ENCODE peak calls at places on chromosome 9, in five cellular contexts. One of them, this sample, is unnamed.

GRCh38 chr9:124708070-124708469 is 63.0 kb downstream of the NR6A1 start:
- DNase-seq in NB4: no peak
- DNase-seq in nephron progenitor cell: no peak
- DNase-seq in glutamatergic neuron: no peak
- DNase-seq in GM23338: no peak
- DNase-seq in this sample: no peak

GRCh38 chr9:96391021-96391765 is 7.7 kb upstream of the SLC35D2 start:
- DNase-seq in nephron progenitor cell: no peak
- DNase-seq in glutamatergic neuron: no peak
- DNase-seq in GM23338: no peak
- DNase-seq in NB4: no peak
- DNase-seq in this sample: no peak

GRCh38 chr9:5008206-5008605 is 23.1 kb downstream of the JAK2 start:
- DNase-seq in glutamatergic neuron: no peak
- DNase-seq in NB4: no peak
- DNase-seq in nephron progenitor cell: no peak
- DNase-seq in GM23338: no peak
- DNase-seq in this sample: no peak

GRCh38 chr9:36150529-36151305 is 14.2 kb downstream of the GLIPR2 start:
- DNase-seq in nephron progenitor cell: no peak
- DNase-seq in GM23338: no peak
- DNase-seq in glutamatergic neuron: no peak
- DNase-seq in NB4: peak
- DNase-seq in this sample: peak

GRCh38 chr9:120742951-120743416 is 28.7 kb upstream of the MEGF9 start:
- DNase-seq in GM23338: peak
- DNase-seq in nephron progenitor cell: peak
- DNase-seq in glutamatergic neuron: no peak
- DNase-seq in NB4: peak
- DNase-seq in this sample: peak

GRCh38 chr9:35826071-35826701 is 2.3 kb downstream of the FAM221B start:
- DNase-seq in GM23338: peak
- DNase-seq in glutamatergic neuron: no peak
- DNase-seq in nephron progenitor cell: no peak
- DNase-seq in NB4: peak
- DNase-seq in this sample: peak

GRCh38 chr9:120852240-120853018 is 9.7 kb upstream of the PSMD5 start:
- DNase-seq in GM23338: peak
- DNase-seq in nephron progenitor cell: no peak
- DNase-seq in NB4: no peak
- DNase-seq in glutamatergic neuron: no peak
- DNase-seq in this sample: no peak

GRCh38 chr9:14136646-14137370 is 177.1 kb downstream of the NFIB start:
- DNase-seq in NB4: no peak
- DNase-seq in glutamatergic neuron: no peak
- DNase-seq in GM23338: no peak
- DNase-seq in nephron progenitor cell: no peak
- DNase-seq in this sample: no peak

GRCh38 chr9:19485193-19485592 is 76.4 kb downstream of the ACER2 start:
- DNase-seq in GM23338: no peak
- DNase-seq in NB4: no peak
- DNase-seq in nephron progenitor cell: no peak
- DNase-seq in glutamatergic neuron: no peak
- DNase-seq in this sample: no peak

GRCh38 chr9:89427621-89428221 is 70.2 kb downstream of the SEMA4D start:
- DNase-seq in NB4: no peak
- DNase-seq in GM23338: no peak
- DNase-seq in glutamatergic neuron: no peak
- DNase-seq in nephron progenitor cell: no peak
- DNase-seq in this sample: no peak

GRCh38 chr9:111483419-111483861 is 743 bp downstream of the ECPAS start:
- DNase-seq in glutamatergic neuron: peak
- DNase-seq in nephron progenitor cell: no peak
- DNase-seq in GM23338: no peak
- DNase-seq in NB4: peak
- DNase-seq in this sample: no peak

GRCh38 chr9:135906291-135907005 is 898 bp downstream of the CAMSAP1 start:
- DNase-seq in GM23338: no peak
- DNase-seq in nephron progenitor cell: no peak
- DNase-seq in NB4: peak
- DNase-seq in glutamatergic neuron: peak
- DNase-seq in this sample: peak

GRCh38 chr9:81613002-81613750 is 76.2 kb downstream of the TLE1 start:
- DNase-seq in nephron progenitor cell: no peak
- DNase-seq in glutamatergic neuron: no peak
- DNase-seq in NB4: no peak
- DNase-seq in GM23338: no peak
- DNase-seq in this sample: peak

GRCh38 chr9:137697193-137697592 is 78.4 kb downstream of the EHMT1 start:
- DNase-seq in nephron progenitor cell: no peak
- DNase-seq in GM23338: no peak
- DNase-seq in glutamatergic neuron: no peak
- DNase-seq in NB4: no peak
- DNase-seq in this sample: no peak

DNA sequence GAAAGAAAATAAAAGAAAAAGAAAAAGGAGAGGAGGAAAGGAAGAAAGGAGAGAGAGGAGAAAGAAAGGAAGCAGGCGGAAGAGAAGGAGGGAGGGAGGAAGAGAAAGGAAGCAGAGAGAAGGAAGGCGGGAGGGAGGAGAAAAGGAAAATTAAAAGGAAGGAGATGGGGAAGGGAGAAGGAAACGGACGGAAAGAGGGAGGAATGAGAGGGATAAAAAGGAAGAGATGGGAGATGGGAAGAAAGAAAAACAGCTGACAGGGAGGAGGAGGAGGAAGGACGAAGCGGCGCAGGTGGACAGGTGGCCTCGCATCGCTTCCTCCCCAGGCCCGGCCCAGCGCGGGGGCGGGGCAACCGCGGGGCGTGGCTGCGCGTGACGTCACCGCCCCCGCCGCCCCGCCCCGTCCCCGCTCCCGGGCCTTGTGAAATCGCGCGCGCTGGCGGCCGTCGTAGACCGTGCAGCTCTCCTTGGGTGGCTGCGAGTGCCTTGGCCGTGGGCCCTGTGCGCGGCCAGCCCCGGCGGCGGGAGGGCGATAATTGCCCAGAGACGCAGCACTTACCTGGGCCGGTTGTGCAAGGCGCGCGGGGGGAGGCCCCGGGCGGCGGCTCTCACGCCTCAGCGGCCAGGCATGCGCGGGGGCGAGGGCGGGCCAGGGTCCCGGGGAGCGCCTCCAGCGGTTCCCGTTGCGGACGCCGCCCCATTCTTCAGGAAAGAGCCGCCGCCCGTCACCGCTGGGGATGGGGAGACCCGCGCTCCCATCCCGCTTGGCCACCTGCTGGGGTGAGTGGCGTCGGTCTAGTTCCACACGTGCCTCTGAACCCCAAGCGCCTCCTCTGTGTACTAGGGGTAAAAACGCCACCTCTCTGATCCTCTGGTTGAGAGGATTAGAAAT is 49.6 kb upstream of the FOXE1 start:
- DNase-seq in nephron progenitor cell: peak
- DNase-seq in NB4: peak
- DNase-seq in GM23338: peak
- DNase-seq in glutamatergic neuron: peak
- DNase-seq in this sample: peak
- TF ChIP-seq CTCF in nephron progenitor cell: no peak
- TF ChIP-seq CTCF in NB4: no peak
- TF ChIP-seq CTCF in GM23338: no peak
- TF ChIP-seq CTCF in glutamatergic neuron: no peak
- TF ChIP-seq CTCF in this sample: peak

DNA sequence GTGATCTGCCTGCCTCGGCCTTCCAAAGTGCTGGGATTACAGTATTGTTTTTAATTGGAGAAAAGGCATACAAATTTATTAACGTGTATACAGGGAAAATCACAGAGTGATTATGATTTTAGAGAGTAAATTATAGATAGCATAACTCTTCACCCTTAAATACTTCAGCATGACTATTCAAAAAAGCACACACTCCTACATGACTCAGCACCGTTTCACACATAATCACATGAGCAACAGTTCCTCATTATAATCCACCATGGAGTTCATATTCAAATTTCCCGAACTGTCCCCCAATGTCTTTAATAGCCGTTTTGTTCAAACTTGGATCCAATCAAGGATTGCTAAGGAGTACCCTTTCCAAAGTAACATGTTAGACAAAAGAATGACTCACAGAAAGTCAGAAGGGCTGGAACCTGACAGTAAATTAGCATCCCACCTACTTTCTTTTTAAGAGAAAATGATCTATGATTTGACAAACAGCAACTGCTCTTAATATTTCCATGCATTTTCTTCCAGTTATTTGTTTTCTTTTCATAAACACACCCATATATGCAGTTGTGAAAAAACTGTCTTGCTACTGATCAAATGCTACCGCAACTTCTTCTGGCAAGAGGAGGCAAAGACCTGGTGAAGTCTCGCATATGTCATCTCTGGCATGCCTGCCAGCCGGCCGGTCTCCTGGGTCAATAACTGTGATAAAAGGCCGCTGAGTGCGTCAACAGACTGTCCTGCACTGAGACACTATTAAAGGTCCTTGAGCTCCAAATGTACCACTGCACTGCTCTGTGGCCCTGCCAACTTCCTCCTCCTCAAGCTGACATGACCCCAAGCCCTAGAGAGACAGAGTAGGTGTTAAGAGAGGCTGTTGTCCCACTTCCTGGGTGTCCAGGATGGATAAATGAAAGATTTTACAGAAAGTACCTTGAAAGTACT is 31.9 kb downstream of the RAPGEF1 start:
- DNase-seq in glutamatergic neuron: no peak
- DNase-seq in nephron progenitor cell: no peak
- DNase-seq in NB4: peak
- DNase-seq in GM23338: no peak
- DNase-seq in this sample: peak
- TF ChIP-seq CTCF in glutamatergic neuron: no peak
- TF ChIP-seq CTCF in nephron progenitor cell: no peak
- TF ChIP-seq CTCF in NB4: no peak
- TF ChIP-seq CTCF in GM23338: no peak
- TF ChIP-seq CTCF in this sample: no peak

DNA sequence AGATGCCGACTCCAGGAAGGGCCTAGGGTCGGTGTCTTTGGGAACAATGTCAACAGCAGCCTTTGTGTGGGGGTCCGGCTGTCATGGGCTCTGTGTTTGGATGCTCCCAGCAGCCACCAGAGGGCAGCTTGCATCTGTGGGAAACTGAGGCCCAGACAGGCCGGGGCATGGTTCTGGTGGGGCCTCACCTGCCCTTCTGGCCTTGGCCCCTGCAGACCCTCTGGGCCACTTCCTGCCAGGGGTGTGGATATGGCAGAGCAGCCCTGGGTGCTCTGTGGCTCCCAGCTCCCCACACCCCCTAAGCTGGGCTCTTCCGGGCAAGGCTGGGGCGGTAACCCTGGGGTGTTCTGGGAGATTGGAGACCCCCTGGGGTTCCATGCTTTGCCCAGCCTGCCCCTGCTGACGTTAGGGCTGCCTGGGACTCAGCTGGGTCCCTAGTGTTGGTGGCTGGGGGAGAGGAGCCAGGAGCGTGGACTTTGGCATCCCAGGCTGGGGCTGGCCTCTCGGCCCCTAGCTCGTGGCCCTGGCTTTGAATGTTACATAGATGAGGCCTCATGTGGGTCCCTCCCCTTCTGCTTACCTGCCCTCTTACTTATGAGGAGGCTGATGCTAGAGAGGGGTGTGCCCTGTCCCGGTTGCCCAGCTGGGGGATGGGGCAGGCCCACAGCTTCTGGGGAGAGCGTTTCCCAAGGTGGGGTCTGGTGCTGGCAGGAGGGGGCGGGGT is 38.3 kb downstream of the RXRA start:
- DNase-seq in NB4: no peak
- DNase-seq in GM23338: no peak
- DNase-seq in nephron progenitor cell: no peak
- DNase-seq in glutamatergic neuron: no peak
- DNase-seq in this sample: no peak
- TF ChIP-seq CTCF in NB4: peak
- TF ChIP-seq CTCF in GM23338: no peak
- TF ChIP-seq CTCF in nephron progenitor cell: no peak
- TF ChIP-seq CTCF in glutamatergic neuron: no peak
- TF ChIP-seq CTCF in this sample: peak

DNA sequence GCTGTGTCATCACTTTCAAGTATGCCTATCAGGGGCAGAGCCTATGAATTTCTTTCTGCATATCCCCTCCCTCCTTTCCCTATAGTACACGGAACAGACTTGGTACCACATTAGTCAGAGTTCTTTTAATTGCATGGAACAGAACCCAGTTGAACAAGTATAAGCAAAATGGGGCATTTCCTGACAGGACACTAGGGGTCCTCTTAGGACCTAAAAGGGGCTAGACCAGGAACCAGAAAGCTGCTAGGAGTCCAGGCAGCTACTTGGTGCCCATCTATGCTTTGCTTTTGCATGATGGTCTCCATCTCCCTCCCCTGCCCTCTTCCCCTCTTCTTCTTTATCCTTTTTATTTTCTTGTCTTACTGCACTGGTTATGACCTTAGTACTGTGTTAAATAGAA is 5.9 kb downstream of the BSPRY start:
- DNase-seq in GM23338: peak
- DNase-seq in glutamatergic neuron: no peak
- DNase-seq in NB4: peak
- DNase-seq in nephron progenitor cell: no peak
- DNase-seq in this sample: peak
- TF ChIP-seq CTCF in GM23338: peak
- TF ChIP-seq CTCF in glutamatergic neuron: no peak
- TF ChIP-seq CTCF in NB4: peak
- TF ChIP-seq CTCF in nephron progenitor cell: peak
- TF ChIP-seq CTCF in this sample: peak

DNA sequence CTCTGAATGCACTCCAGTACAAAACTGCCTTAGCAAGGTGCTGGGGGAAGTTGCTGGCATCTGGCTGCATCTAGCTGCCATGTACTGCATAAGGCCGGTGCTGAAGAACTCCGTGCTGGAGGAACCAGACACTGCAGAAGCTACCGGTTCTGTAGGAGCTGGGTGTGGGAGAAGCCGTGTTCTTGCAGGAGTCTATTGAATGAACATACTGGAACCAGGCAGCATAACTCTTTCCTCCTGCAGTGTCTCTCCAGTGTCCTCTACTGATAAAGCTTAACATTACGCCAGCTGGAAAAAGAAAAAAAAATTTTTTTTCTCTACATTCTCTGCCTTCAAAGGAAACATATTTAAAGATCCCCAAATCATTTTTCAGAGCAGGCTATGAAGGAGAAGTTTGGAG is 38.5 kb downstream of the VPS13A start:
- DNase-seq in glutamatergic neuron: no peak
- DNase-seq in nephron progenitor cell: no peak
- DNase-seq in NB4: peak
- DNase-seq in GM23338: peak
- DNase-seq in this sample: no peak
- TF ChIP-seq CTCF in glutamatergic neuron: no peak
- TF ChIP-seq CTCF in nephron progenitor cell: peak
- TF ChIP-seq CTCF in NB4: peak
- TF ChIP-seq CTCF in GM23338: peak
- TF ChIP-seq CTCF in this sample: peak

GRCh38 chr9:127898433-127899199 is 787 bp downstream of the ST6GALNAC6 start:
- DNase-seq in NB4: no peak
- DNase-seq in nephron progenitor cell: peak
- DNase-seq in glutamatergic neuron: no peak
- DNase-seq in GM23338: peak
- DNase-seq in this sample: peak

GRCh38 chr9:127897194-127897692 is 2.2 kb downstream of the ST6GALNAC6 start:
- DNase-seq in NB4: peak
- DNase-seq in GM23338: peak
- DNase-seq in glutamatergic neuron: peak
- DNase-seq in nephron progenitor cell: peak
- DNase-seq in this sample: peak

GRCh38 chr9:127896395-127897193 is 2.8 kb downstream of the ST6GALNAC6 start:
- DNase-seq in GM23338: no peak
- DNase-seq in NB4: no peak
- DNase-seq in glutamatergic neuron: no peak
- DNase-seq in nephron progenitor cell: no peak
- DNase-seq in this sample: no peak

GRCh38 chr9:127895811-127896210 is 3.6 kb downstream of the ST6GALNAC6 start:
- DNase-seq in GM23338: no peak
- DNase-seq in glutamatergic neuron: no peak
- DNase-seq in nephron progenitor cell: no peak
- DNase-seq in NB4: no peak
- DNase-seq in this sample: no peak

GRCh38 chr9:127899200-127899943 is at the start of gene ST6GALNAC6:
- DNase-seq in glutamatergic neuron: peak
- DNase-seq in GM23338: peak
- DNase-seq in nephron progenitor cell: peak
- DNase-seq in NB4: peak
- DNase-seq in this sample: no peak
- TF ChIP-seq CTCF in glutamatergic neuron: no peak
- TF ChIP-seq CTCF in GM23338: no peak
- TF ChIP-seq CTCF in nephron progenitor cell: no peak
- TF ChIP-seq CTCF in NB4: no peak
- TF ChIP-seq CTCF in this sample: no peak